ENCODE peak calls at places on chromosomes 16 and 17, in seven cellular contexts. C is Kasumi-1, S is AG08395, H is AG09319, P is left ventricle myocardium inferior, Y is activated gamma-delta T cell treated with Interleukin-2 at 50 U/mL for 16 hours, B is GM10248. X is an unnamed sample.
A peak's percentile ranks its signal among the peaks of the same experiment; 100 is the strongest.

GRCh38 chr17:83151442-83152220 is 72.2 kb downstream of the METRNL start:
- DNase-seq in C (no peak), S (no peak), H (no peak), P (no peak), Y (no peak), B (no peak), X (no peak)

GRCh38 chr16:70777973-70778406 is 23.0 kb downstream of the VAC14 start:
- DNase-seq in C (no peak), S (no peak), H (no peak), P (no peak), Y (no peak), B (no peak), X (no peak)

GRCh38 chr16:1188781-1189189 is 35.9 kb downstream of the CACNA1H start:
- DNase-seq in C (no peak), S (peak; percentile 63), H (no peak), P (peak; percentile 46), Y (peak; percentile 31), B (peak; percentile 75), X (no peak)

GRCh38 chr16:70700101-70701020 is 14.5 kb upstream of the MTSS2 start:
- DNase-seq in C (no peak), S (no peak), H (no peak), P (peak; percentile 77), Y (no peak), B (no peak), X (no peak)

GRCh38 chr16:57166951-57167350 is 18.9 kb downstream of the PSME3IP1 start:
- DNase-seq in C (no peak), S (no peak), H (no peak), P (no peak), Y (no peak), B (no peak), X (no peak)

GRCh38 chr17:72413077-72414031 is 292.5 kb downstream of the SOX9 start:
- DNase-seq in C (no peak), S (no peak), H (no peak), P (no peak), Y (no peak), B (no peak), X (no peak)

GRCh38 chr17:42780816-42781638 is 617 bp downstream of the WNK4 start:
- DNase-seq in C (no peak), S (peak; percentile 12), H (no peak), P (no peak), Y (no peak), B (no peak), X (no peak)

GRCh38 chr16:86879268-86879667 is 300.9 kb downstream of the FOXL1 start:
- DNase-seq in C (no peak), S (no peak), H (no peak), P (no peak), Y (no peak), B (no peak), X (no peak)

GRCh38 chr17:44321246-44322120 is 3.1 kb downstream of the SLC25A39 start:
- DNase-seq in C (no peak), S (no peak), H (no peak), P (no peak), Y (no peak), B (no peak), X (no peak)

GRCh38 chr17:79053251-79053925 is 21.2 kb upstream of the ENGASE start:
- DNase-seq in C (no peak), S (peak; percentile 75), H (no peak), P (no peak), Y (no peak), B (no peak), X (no peak)

GRCh38 chr17:41377546-41377945 is 4.6 kb downstream of the KRT34 start:
- DNase-seq in C (no peak), S (no peak), H (no peak), P (no peak), Y (no peak), B (no peak), X (no peak)

GRCh38 chr16:4511441-4512082 is 27.0 kb downstream of the CDIP1 start:
- DNase-seq in C (peak; percentile 21), S (peak; percentile 53), H (no peak), P (peak; percentile 65), Y (no peak), B (no peak), X (no peak)

GRCh38 chr16:31479752-31480151 is 3.2 kb upstream of the SLC5A2 start:
- DNase-seq in C (no peak), S (no peak), H (no peak), P (no peak), Y (no peak), B (no peak), X (no peak)

GRCh38 chr16:55333690-55334089 is 9.7 kb downstream of the IRX6 start:
- DNase-seq in C (no peak), S (no peak), H (no peak), P (no peak), Y (no peak), B (no peak), X (no peak)

GRCh38 chr16:73125860-73126259 is 77.9 kb upstream of the ZFHX3 start:
- DNase-seq in C (peak; percentile 78), S (peak; percentile 88), H (peak; percentile 24), P (no peak), Y (no peak), B (no peak), X (peak; percentile 49)

GRCh38 chr17:13587487-13588338 is 14.0 kb downstream of the HS3ST3A1 start:
- DNase-seq in C (no peak), S (peak; percentile 56), H (no peak), P (no peak), Y (no peak), B (no peak), X (no peak)

GRCh38 chr16:69711115-69711740 is 15.1 kb downstream of the NQO1 start:
- DNase-seq in C (no peak), S (no peak), H (no peak), P (no peak), Y (no peak), B (no peak), X (peak; percentile 45)

GRCh38 chr17:51805765-51806164 is 352.7 kb downstream of the CA10 start:
- DNase-seq in C (no peak), S (no peak), H (no peak), P (no peak), Y (no peak), B (no peak), X (no peak)

GRCh38 chr16:8370374-8371015 is 219.8 kb downstream of the TMEM114 start:
- DNase-seq in C (no peak), S (no peak), H (no peak), P (no peak), Y (no peak), B (no peak), X (no peak)

GRCh38 chr17:47990962-47991731 is 20.2 kb downstream of the CDK5RAP3 start:
- DNase-seq in C (no peak), S (no peak), H (no peak), P (no peak), Y (no peak), B (no peak), X (no peak)

GRCh38 chr16:71407731-71408130 is 34.1 kb downstream of the TLE7 start:
- DNase-seq in C (peak; percentile 40), S (no peak), H (no peak), P (no peak), Y (no peak), B (no peak), X (no peak)

GRCh38 chr16:50372611-50373344 is 4.0 kb upstream of the BRD7 start:
- DNase-seq in C (no peak), S (peak; percentile 41), H (peak; percentile 22), P (peak; percentile 53), Y (no peak), B (no peak), X (no peak)

GRCh38 chr16:70746708-70747424 is 54.1 kb downstream of the VAC14 start:
- DNase-seq in C (no peak), S (peak; percentile 82), H (peak; percentile 81), P (peak; percentile 50), Y (no peak), B (no peak), X (peak; percentile 88)

GRCh38 chr16:57541754-57542435 is 548 bp upstream of the ADGRG5 start:
- DNase-seq in C (no peak), S (no peak), H (no peak), P (no peak), Y (no peak), B (no peak), X (no peak)

GRCh38 chr16:50601341-50601740 is 53.1 kb downstream of the NKD1 start:
- DNase-seq in C (no peak), S (no peak), H (no peak), P (no peak), Y (no peak), B (no peak), X (no peak)

GRCh38 chr16:10514369-10515055 is 65.9 kb downstream of the EMP2 start:
- DNase-seq in C (peak; percentile 36), S (peak; percentile 52), H (peak; percentile 39), P (no peak), Y (peak; percentile 38), B (peak; percentile 54), X (no peak)

X was measured in HFF-Myc.